ENCODE peak calls at places on chromosomes 16 and 17, in six cellular contexts. Y, U, J, P, C and M are unnamed samples.
A peak's percentile ranks its signal among the peaks of the same experiment; 100 is the strongest.

GRCh38 chr16:24700549-24701392 is 28.7 kb upstream of the TNRC6A start:
- DNase-seq in Y (peak; percentile 77), U (peak; percentile 98), J (no peak), P (no peak), C (peak; percentile 94), M (peak; percentile 95)

GRCh38 chr17:40900819-40901356 is 15.8 kb upstream of the KRT20 start:
- DNase-seq in Y (no peak), U (no peak), J (no peak), P (no peak), C (no peak), M (no peak)

GRCh38 chr17:80265205-80266068 is 4.8 kb downstream of the RNF213 start:
- DNase-seq in Y (no peak), U (no peak), J (no peak), P (no peak), C (no peak), M (no peak)

GRCh38 chr16:27704252-27704651 is 154.3 kb downstream of the KATNIP start:
- DNase-seq in Y (no peak), U (no peak), J (no peak), P (no peak), C (no peak), M (no peak)

GRCh38 chr17:74466111-74466784 is at the start of gene CD300A:
- DNase-seq in Y (peak; percentile 51), U (no peak), J (peak; percentile 68), P (no peak), C (no peak), M (no peak)

GRCh38 chr16:2952679-2953078 is 11.4 kb upstream of the KREMEN2 start:
- DNase-seq in Y (no peak), U (no peak), J (no peak), P (no peak), C (no peak), M (no peak)

GRCh38 chr17:51653902-51654301 is 393.6 kb downstream of the UTP18 start:
- DNase-seq in Y (peak; percentile 67), U (no peak), J (no peak), P (no peak), C (no peak), M (peak; percentile 60)

GRCh38 chr17:37710344-37710886 is 34.4 kb downstream of the HNF1B start:
- DNase-seq in Y (peak; percentile 97), U (peak; percentile 62), J (peak; percentile 73), P (peak; percentile 68), C (peak; percentile 85), M (peak; percentile 100)

GRCh38 chr17:80790021-80790765 is 201.4 kb upstream of the CHMP6 start:
- DNase-seq in Y (peak; percentile 26), U (no peak), J (no peak), P (no peak), C (peak; percentile 78), M (no peak)

GRCh38 chr17:9900744-9901143 is 4.3 kb downstream of the RCVRN start:
- DNase-seq in Y (no peak), U (peak; percentile 56), J (no peak), P (no peak), C (peak; percentile 83), M (no peak)

GRCh38 chr17:4849011-4849536 is 15.9 kb downstream of the MINK1 start:
- DNase-seq in Y (peak; percentile 56), U (no peak), J (no peak), P (no peak), C (no peak), M (peak; percentile 55)

GRCh38 chr17:36524428-36524876 is 10.2 kb downstream of the MYO19 start:
- DNase-seq in Y (no peak), U (peak; percentile 41), J (no peak), P (no peak), C (no peak), M (no peak)

GRCh38 chr16:54194008-54194731 is 92.4 kb downstream of the IRX3 start:
- DNase-seq in Y (peak; percentile 49), U (no peak), J (peak; percentile 70), P (peak; percentile 18), C (no peak), M (peak; percentile 88)

GRCh38 chr17:44921122-44921882 is 6.0 kb upstream of the GFAP start:
- DNase-seq in Y (peak; percentile 83), U (no peak), J (peak; percentile 73), P (peak; percentile 33), C (no peak), M (peak; percentile 58)

GRCh38 chr16:31181102-31181830 is 1.3 kb downstream of the FUS start:
- DNase-seq in Y (no peak), U (peak; percentile 44), J (no peak), P (peak; percentile 20), C (peak; percentile 46), M (peak; percentile 41)

GRCh38 chr16:20611350-20611902 is 35.3 kb upstream of the ACSM2B start:
- DNase-seq in Y (no peak), U (no peak), J (no peak), P (no peak), C (no peak), M (no peak)

GRCh38 chr17:48637323-48638260 is 11.4 kb upstream of the HOXB9 start:
- DNase-seq in Y (no peak), U (peak; percentile 85), J (no peak), P (no peak), C (peak; percentile 99), M (no peak)

GRCh38 chr16:31219154-31219741 is 2.3 kb upstream of the PYDC1 start:
- DNase-seq in Y (no peak), U (no peak), J (no peak), P (no peak), C (no peak), M (no peak)

GRCh38 chr17:80362428-80363119 is 52.4 kb upstream of the ENDOV start:
- DNase-seq in Y (no peak), U (peak; percentile 83), J (no peak), P (no peak), C (no peak), M (no peak)

GRCh38 chr16:4936181-4936990 is 562 bp downstream of the PPL start:
- DNase-seq in Y (peak; percentile 71), U (no peak), J (peak; percentile 80), P (no peak), C (no peak), M (peak; percentile 57)

GRCh38 chr16:24286713-24287405 is 30.7 kb downstream of the CACNG3 start:
- DNase-seq in Y (no peak), U (no peak), J (no peak), P (no peak), C (no peak), M (peak; percentile 1)

GRCh38 chr16:70568601-70569217 is 45.1 kb downstream of the SF3B3 start:
- DNase-seq in Y (no peak), U (peak; percentile 55), J (no peak), P (no peak), C (no peak), M (no peak)

GRCh38 chr17:68396795-68397536 is 60.3 kb downstream of the WIPI1 start:
- DNase-seq in Y (peak; percentile 24), U (no peak), J (peak; percentile 41), P (no peak), C (peak; percentile 63), M (no peak)

GRCh38 chr17:336110-337021 is 16.2 kb downstream of the RPH3AL start:
- DNase-seq in Y (peak; percentile 34), U (no peak), J (no peak), P (no peak), C (no peak), M (peak; percentile 68)

GRCh38 chr16:51569204-51569911 is 418.3 kb upstream of the SALL1 start:
- DNase-seq in Y (no peak), U (no peak), J (no peak), P (no peak), C (no peak), M (no peak)

GRCh38 chr16:88909431-88910210 is 43.2 kb upstream of the PABPN1L start:
- DNase-seq in Y (no peak), U (no peak), J (no peak), P (no peak), C (no peak), M (no peak)

GRCh38 chr16:27925612-27926011 is 137.9 kb downstream of the GSG1L start:
- DNase-seq in Y (no peak), U (no peak), J (no peak), P (no peak), C (no peak), M (no peak)

GRCh38 chr16:9297437-9298113 is 206.1 kb downstream of the HAPSTR1 start:
- DNase-seq in Y (peak; percentile 62), U (no peak), J (peak; percentile 77), P (no peak), C (no peak), M (peak; percentile 70)

GRCh38 chr17:73474370-73474988 is 162.7 kb upstream of the CDC42EP4 start:
- DNase-seq in Y (no peak), U (peak; percentile 39), J (no peak), P (no peak), C (peak; percentile 55), M (peak; percentile 69)

GRCh38 chr16:87489434-87490045 is 3.3 kb downstream of the ZCCHC14 start:
- DNase-seq in Y (no peak), U (no peak), J (no peak), P (no peak), C (no peak), M (no peak)

GRCh38 chr16:84754353-84754856 is 54.6 kb downstream of the USP10 start:
- DNase-seq in Y (peak; percentile 81), U (peak; percentile 93), J (peak; percentile 76), P (peak; percentile 84), C (peak; percentile 92), M (peak; percentile 92)

GRCh38 chr16:11277607-11278337 is 1.5 kb upstream of the PRM2 start:
- DNase-seq in Y (no peak), U (no peak), J (no peak), P (no peak), C (no peak), M (no peak)

GRCh38 chr16:72493681-72494415 is 321.9 kb upstream of the PMFBP1 start:
- DNase-seq in Y (no peak), U (peak; percentile 65), J (no peak), P (no peak), C (no peak), M (no peak)

GRCh38 chr17:49523706-49524472 is 28.8 kb downstream of the NGFR start:
- DNase-seq in Y (peak; percentile 29), U (no peak), J (peak; percentile 45), P (no peak), C (no peak), M (no peak)

DNA sequence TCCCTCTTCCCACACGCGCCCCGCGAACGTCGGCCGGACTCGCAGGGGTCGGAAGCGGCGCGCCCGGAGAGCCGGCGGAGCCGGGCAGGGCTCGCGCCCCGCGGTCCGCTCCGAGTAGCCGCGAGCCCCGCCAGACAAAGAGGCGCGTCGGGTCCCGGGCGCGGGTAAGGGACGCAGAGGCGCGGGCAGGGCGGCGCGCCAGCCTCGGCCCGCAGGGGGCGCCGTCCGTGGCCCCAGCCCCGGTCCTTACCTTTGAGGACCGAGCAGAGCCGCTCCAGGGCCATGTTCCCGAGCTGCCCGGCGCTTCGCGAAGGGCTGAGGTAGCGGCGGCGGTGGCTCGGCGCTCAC is 442 bp downstream of the NETO2 start:
- DNase-seq in Y (peak; percentile 82), U (peak; percentile 63), J (peak; percentile 91), P (peak; percentile 78), C (peak; percentile 69), M (peak; percentile 89)
- H4K8ac ChIP-seq in Y (no peak overlapping the region), U (no peak overlapping the region), J (peak overlapping the region; percentile 78), P (no peak overlapping the region), C (peak overlapping the region; percentile 50), M (no peak overlapping the region)

GRCh38 chr17:29567362-29568330 is 809 bp upstream of the ABHD15 start:
- DNase-seq in Y (peak; percentile 83), U (peak; percentile 25), J (peak; percentile 84), P (peak; percentile 64), C (peak; percentile 79), M (peak; percentile 72)
- H2BK5ac ChIP-seq in Y (no peak overlapping the region), U (peak overlapping the region; percentile 63), J (no peak overlapping the region), P (peak overlapping the region; percentile 54), C (peak overlapping the region; percentile 67), M (no peak overlapping the region)

GRCh38 chr17:20120835-20121234 is 111.7 kb downstream of the SPECC1 start:
- DNase-seq in Y (no peak), U (no peak), J (no peak), P (no peak), C (no peak), M (no peak)
- H2BK15ac ChIP-seq in Y (no peak overlapping the region), U (no peak overlapping the region), J (no peak overlapping the region), P (no peak overlapping the region), C (no peak overlapping the region), M (no peak overlapping the region)

GRCh38 chr17:39173539-39174274 is 7.7 kb upstream of the ARL5C start:
- DNase-seq in Y (peak; percentile 36), U (no peak), J (no peak), P (no peak), C (no peak), M (no peak)
- H4K8ac ChIP-seq in Y (no peak overlapping the region), U (no peak overlapping the region), J (no peak overlapping the region), P (no peak overlapping the region), C (no peak overlapping the region), M (no peak overlapping the region)